ENCODE peak calls at places on chromosome 10, in nine cellular contexts. One of them, this sample, is unnamed.

GRCh38 chr10:27223964-27224363 is 16.6 kb downstream of the ACBD5 start:
- DNase-seq in T1000: no peak
- DNase-seq in H7: no peak
- DNase-seq in aorta: no peak
- DNase-seq in SJSA1: peak
- DNase-seq in AG04450: no peak
- DNase-seq in NCI-H1048: peak
- DNase-seq in GM03348: peak
- DNase-seq in progenitor cell of endocrine pancreas: no peak
- DNase-seq in this sample: no peak

GRCh38 chr10:67976292-67977245 is 92.1 kb downstream of the SIRT1 start:
- DNase-seq in T1000: no peak
- DNase-seq in H7: peak
- DNase-seq in aorta: no peak
- DNase-seq in SJSA1: no peak
- DNase-seq in AG04450: no peak
- DNase-seq in NCI-H1048: no peak
- DNase-seq in GM03348: no peak
- DNase-seq in progenitor cell of endocrine pancreas: no peak
- DNase-seq in this sample: peak

GRCh38 chr10:80460399-80461207 is 6.5 kb downstream of the TSPAN14 start:
- DNase-seq in T1000: no peak
- DNase-seq in H7: peak
- DNase-seq in aorta: peak
- DNase-seq in SJSA1: no peak
- DNase-seq in AG04450: no peak
- DNase-seq in NCI-H1048: peak
- DNase-seq in GM03348: peak
- DNase-seq in progenitor cell of endocrine pancreas: peak
- DNase-seq in this sample: no peak

GRCh38 chr10:85604136-85604725 is 762.4 kb downstream of the GRID1 start:
- DNase-seq in T1000: no peak
- DNase-seq in H7: no peak
- DNase-seq in aorta: no peak
- DNase-seq in SJSA1: no peak
- DNase-seq in AG04450: no peak
- DNase-seq in NCI-H1048: no peak
- DNase-seq in GM03348: no peak
- DNase-seq in progenitor cell of endocrine pancreas: no peak
- DNase-seq in this sample: no peak

GRCh38 chr10:110666673-110667072 is 22.5 kb downstream of the RBM20 start:
- DNase-seq in T1000: no peak
- DNase-seq in H7: no peak
- DNase-seq in aorta: no peak
- DNase-seq in SJSA1: peak
- DNase-seq in AG04450: no peak
- DNase-seq in NCI-H1048: no peak
- DNase-seq in GM03348: no peak
- DNase-seq in progenitor cell of endocrine pancreas: no peak
- DNase-seq in this sample: no peak

GRCh38 chr10:35614312-35614711 is 9.2 kb downstream of the GJD4 start:
- DNase-seq in T1000: no peak
- DNase-seq in H7: no peak
- DNase-seq in aorta: no peak
- DNase-seq in SJSA1: no peak
- DNase-seq in AG04450: no peak
- DNase-seq in NCI-H1048: no peak
- DNase-seq in GM03348: no peak
- DNase-seq in progenitor cell of endocrine pancreas: no peak
- DNase-seq in this sample: no peak

GRCh38 chr10:112448903-112449302 is 1.9 kb downstream of the VTI1A start:
- DNase-seq in T1000: no peak
- DNase-seq in H7: no peak
- DNase-seq in aorta: no peak
- DNase-seq in SJSA1: no peak
- DNase-seq in AG04450: no peak
- DNase-seq in NCI-H1048: no peak
- DNase-seq in GM03348: no peak
- DNase-seq in progenitor cell of endocrine pancreas: no peak
- DNase-seq in this sample: no peak

GRCh38 chr10:71838264-71839211 is 12.5 kb downstream of the PSAP start:
- DNase-seq in T1000: no peak
- DNase-seq in H7: no peak
- DNase-seq in aorta: peak
- DNase-seq in SJSA1: peak
- DNase-seq in AG04450: no peak
- DNase-seq in NCI-H1048: no peak
- DNase-seq in GM03348: peak
- DNase-seq in progenitor cell of endocrine pancreas: no peak
- DNase-seq in this sample: no peak

GRCh38 chr10:25766687-25767221 is 167.3 kb upstream of the MYO3A start:
- DNase-seq in T1000: no peak
- DNase-seq in H7: peak
- DNase-seq in aorta: no peak
- DNase-seq in SJSA1: no peak
- DNase-seq in AG04450: no peak
- DNase-seq in NCI-H1048: no peak
- DNase-seq in GM03348: no peak
- DNase-seq in progenitor cell of endocrine pancreas: no peak
- DNase-seq in this sample: no peak

GRCh38 chr10:59234814-59235429 is 58.5 kb downstream of the PHYHIPL start:
- DNase-seq in T1000: peak
- DNase-seq in H7: peak
- DNase-seq in aorta: no peak
- DNase-seq in SJSA1: peak
- DNase-seq in AG04450: peak
- DNase-seq in NCI-H1048: peak
- DNase-seq in GM03348: peak
- DNase-seq in progenitor cell of endocrine pancreas: no peak
- DNase-seq in this sample: peak

GRCh38 chr10:121326905-121327304 is 271.3 kb downstream of the FGFR2 start:
- DNase-seq in T1000: no peak
- DNase-seq in H7: no peak
- DNase-seq in aorta: no peak
- DNase-seq in SJSA1: no peak
- DNase-seq in AG04450: no peak
- DNase-seq in NCI-H1048: no peak
- DNase-seq in GM03348: no peak
- DNase-seq in progenitor cell of endocrine pancreas: no peak
- DNase-seq in this sample: no peak

GRCh38 chr10:23110722-23111660 is 15.6 kb downstream of the MSRB2 start:
- DNase-seq in T1000: no peak
- DNase-seq in H7: no peak
- DNase-seq in aorta: no peak
- DNase-seq in SJSA1: no peak
- DNase-seq in AG04450: no peak
- DNase-seq in NCI-H1048: no peak
- DNase-seq in GM03348: no peak
- DNase-seq in progenitor cell of endocrine pancreas: no peak
- DNase-seq in this sample: no peak

GRCh38 chr10:13349776-13350274 is 1.7 kb upstream of the SEPHS1 start:
- DNase-seq in T1000: peak
- DNase-seq in H7: peak
- DNase-seq in aorta: peak
- DNase-seq in SJSA1: peak
- DNase-seq in AG04450: no peak
- DNase-seq in NCI-H1048: no peak
- DNase-seq in GM03348: peak
- DNase-seq in progenitor cell of endocrine pancreas: peak
- DNase-seq in this sample: no peak

GRCh38 chr10:98267894-98268693 is at the start of gene LOXL4:
- DNase-seq in T1000: no peak
- DNase-seq in H7: peak
- DNase-seq in aorta: no peak
- DNase-seq in SJSA1: no peak
- DNase-seq in AG04450: no peak
- DNase-seq in NCI-H1048: no peak
- DNase-seq in GM03348: peak
- DNase-seq in progenitor cell of endocrine pancreas: no peak
- DNase-seq in this sample: no peak